ENCODE peak calls at places on chromosomes 1 and 21, in four cellular contexts. One of them, this sample, is unnamed.

GRCh38 chr1:9284061-9284460 is 8.6 kb upstream of the SPSB1 start:
- DNase-seq in mesenteric fat pad: no peak
- DNase-seq in stimulated activated CD8-positive, alpha-beta memory T cell treated with anti-CD3 and anti-CD28 coated beads, Interleukin-15, amount 100 ng/mL, for 1 hour: no peak
- DNase-seq in EH: no peak
- DNase-seq in this sample: no peak

GRCh38 chr1:65247419-65248359 is 61.7 kb upstream of the DNAJC6 start:
- DNase-seq in mesenteric fat pad: no peak
- DNase-seq in stimulated activated CD8-positive, alpha-beta memory T cell treated with anti-CD3 and anti-CD28 coated beads, Interleukin-15, amount 100 ng/mL, for 1 hour: no peak
- DNase-seq in EH: peak
- DNase-seq in this sample: no peak

GRCh38 chr1:61428146-61428545 is 296.8 kb downstream of the TM2D1 start:
- DNase-seq in mesenteric fat pad: no peak
- DNase-seq in stimulated activated CD8-positive, alpha-beta memory T cell treated with anti-CD3 and anti-CD28 coated beads, Interleukin-15, amount 100 ng/mL, for 1 hour: no peak
- DNase-seq in EH: peak
- DNase-seq in this sample: no peak

GRCh38 chr1:32394141-32394889 is at the start of gene BSDC1:
- DNase-seq in mesenteric fat pad: peak
- DNase-seq in stimulated activated CD8-positive, alpha-beta memory T cell treated with anti-CD3 and anti-CD28 coated beads, Interleukin-15, amount 100 ng/mL, for 1 hour: peak
- DNase-seq in EH: peak
- DNase-seq in this sample: peak

GRCh38 chr1:23777979-23778814 is at the start of gene PITHD1:
- DNase-seq in mesenteric fat pad: peak
- DNase-seq in stimulated activated CD8-positive, alpha-beta memory T cell treated with anti-CD3 and anti-CD28 coated beads, Interleukin-15, amount 100 ng/mL, for 1 hour: peak
- DNase-seq in EH: peak
- DNase-seq in this sample: peak

GRCh38 chr1:218982482-218982881 is 191.2 kb upstream of the LYPLAL1 start:
- DNase-seq in mesenteric fat pad: no peak
- DNase-seq in stimulated activated CD8-positive, alpha-beta memory T cell treated with anti-CD3 and anti-CD28 coated beads, Interleukin-15, amount 100 ng/mL, for 1 hour: no peak
- DNase-seq in EH: no peak
- DNase-seq in this sample: no peak

GRCh38 chr21:34878501-34878900 is 170.6 kb downstream of the RUNX1 start:
- DNase-seq in mesenteric fat pad: no peak
- DNase-seq in stimulated activated CD8-positive, alpha-beta memory T cell treated with anti-CD3 and anti-CD28 coated beads, Interleukin-15, amount 100 ng/mL, for 1 hour: no peak
- DNase-seq in EH: peak
- DNase-seq in this sample: no peak

GRCh38 chr1:160548183-160548582 is 25.1 kb upstream of the SLAMF6 start:
- DNase-seq in mesenteric fat pad: no peak
- DNase-seq in stimulated activated CD8-positive, alpha-beta memory T cell treated with anti-CD3 and anti-CD28 coated beads, Interleukin-15, amount 100 ng/mL, for 1 hour: no peak
- DNase-seq in EH: no peak
- DNase-seq in this sample: no peak

GRCh38 chr1:74773540-74773939 is 40.6 kb downstream of the TYW3 start:
- DNase-seq in mesenteric fat pad: no peak
- DNase-seq in stimulated activated CD8-positive, alpha-beta memory T cell treated with anti-CD3 and anti-CD28 coated beads, Interleukin-15, amount 100 ng/mL, for 1 hour: no peak
- DNase-seq in EH: no peak
- DNase-seq in this sample: no peak

GRCh38 chr1:3518256-3518655 is 63.8 kb downstream of the ARHGEF16 start:
- DNase-seq in mesenteric fat pad: no peak
- DNase-seq in stimulated activated CD8-positive, alpha-beta memory T cell treated with anti-CD3 and anti-CD28 coated beads, Interleukin-15, amount 100 ng/mL, for 1 hour: no peak
- DNase-seq in EH: no peak
- DNase-seq in this sample: no peak

GRCh38 chr1:145868232-145868631 is 9.4 kb upstream of the PIAS3 start:
- DNase-seq in mesenteric fat pad: peak
- DNase-seq in stimulated activated CD8-positive, alpha-beta memory T cell treated with anti-CD3 and anti-CD28 coated beads, Interleukin-15, amount 100 ng/mL, for 1 hour: no peak
- DNase-seq in EH: no peak
- DNase-seq in this sample: no peak

GRCh38 chr1:99645699-99646531 is at the start of gene PALMD:
- DNase-seq in mesenteric fat pad: no peak
- DNase-seq in stimulated activated CD8-positive, alpha-beta memory T cell treated with anti-CD3 and anti-CD28 coated beads, Interleukin-15, amount 100 ng/mL, for 1 hour: no peak
- DNase-seq in EH: peak
- DNase-seq in this sample: no peak

GRCh38 chr1:1426961-1427934 is 6.2 kb upstream of the ANKRD65 start:
- DNase-seq in mesenteric fat pad: peak
- DNase-seq in stimulated activated CD8-positive, alpha-beta memory T cell treated with anti-CD3 and anti-CD28 coated beads, Interleukin-15, amount 100 ng/mL, for 1 hour: no peak
- DNase-seq in EH: peak
- DNase-seq in this sample: no peak

GRCh38 chr1:161259765-161260164 is 1.2 kb downstream of the PCP4L1 start:
- DNase-seq in mesenteric fat pad: no peak
- DNase-seq in stimulated activated CD8-positive, alpha-beta memory T cell treated with anti-CD3 and anti-CD28 coated beads, Interleukin-15, amount 100 ng/mL, for 1 hour: no peak
- DNase-seq in EH: no peak
- DNase-seq in this sample: no peak

GRCh38 chr1:10459185-10459584 is 9.4 kb downstream of the CORT start:
- DNase-seq in mesenteric fat pad: no peak
- DNase-seq in stimulated activated CD8-positive, alpha-beta memory T cell treated with anti-CD3 and anti-CD28 coated beads, Interleukin-15, amount 100 ng/mL, for 1 hour: no peak
- DNase-seq in EH: peak
- DNase-seq in this sample: no peak

GRCh38 chr21:44406953-44407352 is 48.4 kb upstream of the LRRC3 start:
- DNase-seq in mesenteric fat pad: peak
- DNase-seq in stimulated activated CD8-positive, alpha-beta memory T cell treated with anti-CD3 and anti-CD28 coated beads, Interleukin-15, amount 100 ng/mL, for 1 hour: no peak
- DNase-seq in EH: no peak
- DNase-seq in this sample: no peak